ENCODE peak calls at places on chromosomes 6 and 20, in ten cellular contexts. R is IMR-90, V is adrenal gland, F is esophagus muscularis mucosa, A is prostate gland, B is heart left ventricle, J is tibial nerve, D is H1, H is K562, X is thyroid gland. N is an unnamed sample.

GRCh38 chr6:71250050-71250689 is 38.4 kb upstream of the OGFRL1 start:
- DNase-seq in B (no peak), A (no peak), X (no peak), V (no peak), R (peak; percentile 87), D (no peak), J (no peak), F (no peak), H (no peak), N (no peak)

GRCh38 chr20:60057866-60058807 is 99.9 kb downstream of the CDH26 start:
- DNase-seq in D (peak; percentile 61), A (no peak), R (peak; percentile 79), H (no peak), J (no peak), V (no peak), B (peak; percentile 79), X (peak; percentile 65), F (no peak), N (no peak)

GRCh38 chr6:66226099-66226498 is 519.1 kb upstream of the EYS start:
- DNase-seq in R (no peak), D (no peak), V (no peak), F (no peak), A (no peak), B (no peak), X (no peak), J (no peak), H (no peak), N (no peak)

GRCh38 chr6:81609736-81610135 is 142.7 kb downstream of the TENT5A start:
- DNase-seq in D (no peak), A (no peak), V (no peak), B (no peak), F (no peak), R (no peak), H (no peak), X (no peak), J (no peak), N (no peak)

GRCh38 chr20:46720776-46721425 is 11.5 kb downstream of the SLC2A10 start:
- DNase-seq in F (no peak), H (no peak), B (no peak), J (no peak), R (peak; percentile 41), X (no peak), V (no peak), D (no peak), A (no peak), N (no peak)

GRCh38 chr20:24779886-24780285 is 169.2 kb upstream of the CST7 start:
- DNase-seq in R (no peak), H (no peak), A (no peak), V (no peak), D (no peak), J (no peak), F (no peak), X (no peak), B (no peak), N (no peak)

GRCh38 chr6:71392286-71392685 is 103.7 kb downstream of the OGFRL1 start:
- DNase-seq in B (no peak), J (no peak), A (no peak), F (no peak), R (peak; percentile 83), X (no peak), V (no peak), H (no peak), D (no peak), N (no peak)

GRCh38 chr20:859661-860294 is 26.3 kb downstream of the FAM110A start:
- DNase-seq in X (no peak), D (no peak), J (no peak), A (no peak), B (no peak), R (peak; percentile 12), F (no peak), H (no peak), V (no peak), N (no peak)

GRCh38 chr6:87431263-87431662 is 23.5 kb downstream of the CFAP206 start:
- DNase-seq in R (no peak), H (no peak), J (no peak), F (no peak), X (no peak), D (no peak), B (no peak), A (no peak), V (no peak), N (no peak)

GRCh38 chr20:37745553-37745952 is 51.7 kb downstream of the CTNNBL1 start:
- DNase-seq in A (no peak), X (no peak), D (no peak), H (no peak), V (no peak), F (no peak), J (no peak), R (no peak), B (no peak), N (no peak)

GRCh38 chr6:37717836-37718251 is 20.2 kb upstream of the MDGA1 start:
- DNase-seq in X (no peak), R (peak; percentile 83), H (no peak), V (no peak), D (no peak), B (no peak), J (no peak), F (no peak), A (no peak), N (no peak)

GRCh38 chr20:39264506-39265172 is 302.5 kb downstream of the DHX35 start:
- DNase-seq in J (no peak), A (peak; percentile 16), H (peak; percentile 78), V (peak; percentile 82), D (peak; percentile 75), F (no peak), X (peak; percentile 44), B (no peak), R (peak; percentile 71), N (peak; percentile 73)

GRCh38 chr6:139204978-139205377 is 70.1 kb downstream of the HECA start:
- DNase-seq in X (no peak), B (no peak), F (no peak), A (no peak), V (no peak), R (no peak), H (no peak), D (no peak), J (no peak), N (no peak)

GRCh38 chr6:169263836-169264608 is 10.4 kb upstream of the THBS2 start:
- DNase-seq in H (no peak), R (peak; percentile 64), A (peak; percentile 27), V (peak; percentile 90), J (no peak), B (no peak), D (no peak), F (no peak), X (peak; percentile 65), N (no peak)

GRCh38 chr6:14822689-14823088 is 423.2 kb upstream of the JARID2 start:
- DNase-seq in F (no peak), V (no peak), D (no peak), H (no peak), J (no peak), X (no peak), B (no peak), R (peak; percentile 69), A (no peak), N (no peak)

GRCh38 chr20:24365685-24366084 is 103.7 kb upstream of the SYNDIG1 start:
- DNase-seq in X (no peak), R (no peak), A (no peak), J (no peak), H (no peak), F (no peak), V (no peak), B (no peak), D (no peak), N (no peak)

GRCh38 chr6:26286168-26286854 is 78.7 kb upstream of the BTN3A2 start:
- DNase-seq in A (peak; percentile 70), X (peak; percentile 65), V (peak; percentile 83), D (peak; percentile 86), J (peak; percentile 59), H (peak; percentile 49), F (peak; percentile 96), B (peak; percentile 75), R (peak; percentile 68), N (peak; percentile 75)

GRCh38 chr20:9510926-9511325 is 3.5 kb upstream of the LAMP5 start:
- DNase-seq in V (no peak), B (no peak), R (no peak), A (no peak), J (no peak), H (no peak), F (peak; percentile 87), D (no peak), X (no peak), N (no peak)
- H3K9me3 ChIP-seq in V (no peaks in the 10 kb centered on the region), B (no peaks in the 10 kb centered on the region), R (peaks cover 4% of the 10 kb centered on the region), A (no peaks in the 10 kb centered on the region), J (no peaks in the 10 kb centered on the region), H (no peaks in the 10 kb centered on the region), F (no peaks in the 10 kb centered on the region), D (no peaks in the 10 kb centered on the region), X (no peaks in the 10 kb centered on the region), N (no peaks in the 10 kb centered on the region)

DNA sequence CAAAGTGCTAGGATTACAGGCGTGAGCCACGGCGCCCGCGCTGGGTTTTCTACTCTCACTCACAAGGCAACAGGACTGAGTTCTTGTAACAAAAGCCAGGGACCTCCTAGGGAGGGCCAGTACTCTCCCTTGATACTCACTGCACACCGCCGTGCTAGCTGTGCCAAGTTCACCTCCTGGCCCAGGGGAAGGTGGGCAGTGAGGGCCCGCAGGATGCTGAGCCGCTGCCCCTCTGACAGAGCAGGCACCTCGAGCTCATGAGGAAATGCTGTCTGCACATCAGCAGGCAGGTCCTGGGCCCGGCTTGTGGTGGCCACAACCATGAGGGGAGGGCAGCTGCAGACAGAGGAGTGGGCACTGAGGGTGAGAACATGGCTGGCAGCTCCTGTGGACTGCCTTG is 6.7 kb downstream of the GNMT start:
- DNase-seq in V (no peak), R (no peak), A (no peak), B (no peak), D (no peak), X (no peak), H (no peak), J (no peak), F (no peak), N (no peak)
- TF ChIP-seq POLR2A in V (no peak), R (no peak), A (no peak), B (no peak), D (no peak), X (no peak), H (no peak), J (no peak), F (no peak), N (no peak)

DNA sequence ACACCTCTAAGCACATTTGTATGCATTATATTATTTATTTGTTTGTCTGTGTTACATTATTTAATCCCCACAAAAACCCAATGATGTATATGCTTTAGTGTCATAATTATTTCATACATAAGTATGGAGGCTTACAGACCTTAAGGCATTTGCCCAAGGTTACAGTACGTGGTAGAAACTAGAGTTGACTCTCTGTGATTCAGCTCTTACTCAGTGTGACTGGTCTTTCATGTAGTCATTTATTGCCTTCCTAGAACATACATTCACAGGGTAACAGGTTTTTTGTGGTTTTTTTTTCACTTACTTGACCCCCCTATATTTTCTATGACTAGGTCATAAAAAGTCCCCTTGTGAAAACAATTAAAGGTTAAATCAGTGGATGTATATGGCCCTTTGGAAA is 566.8 kb downstream of the TFAP2A start:
- DNase-seq in H (no peak), B (no peak), X (no peak), J (no peak), R (peak; percentile 39), F (no peak), V (no peak), A (no peak), D (no peak), N (no peak)
- H3K9me3 ChIP-seq in H (peaks cover 7% of the 10 kb centered on the region), B (no peaks in the 10 kb centered on the region), X (no peaks in the 10 kb centered on the region), J (no peaks in the 10 kb centered on the region), R (peaks cover 18% of the 10 kb centered on the region), F (peaks cover 35% of the 10 kb centered on the region), V (no peaks in the 10 kb centered on the region), A (no peaks in the 10 kb centered on the region), D (peaks cover 13% of the 10 kb centered on the region), N (peaks cover 10% of the 10 kb centered on the region)

GRCh38 chr6:16239090-16239797 is 857 bp downstream of the GMPR start:
- DNase-seq in V (peak; percentile 62), H (no peak), J (peak; percentile 51), X (peak; percentile 56), D (peak; percentile 69), R (peak; percentile 44), B (peak; percentile 84), A (peak; percentile 86), F (no peak), N (peak; percentile 64)
- TF ChIP-seq POLR2A in V (peak; percentile 94), H (no peak), J (no peak), X (peak; percentile 13), D (no peak), R (no peak), B (no peak), A (peak; percentile 30), F (no peak), N (no peak)